ENCODE peak calls at places on chromosome 9, in seven cellular contexts. D, A, U, S, C, Q and B are unnamed samples. For H3K4me1, the result is how much of the 10 kb centered on the place peaks cover.

GRCh38 chr9:131673531-131673930 is 66.3 kb downstream of the RAPGEF1 start:
- DNase-seq in C (no peak), D (no peak), Q (no peak), U (no peak), S (no peak), A (no peak), B (no peak)

GRCh38 chr9:85079374-85079773 is 409.8 kb downstream of the NTRK2 start:
- DNase-seq in Q (no peak), A (no peak), U (no peak), C (no peak), D (no peak), S (no peak), B (no peak)

GRCh38 chr9:77595426-77596051 is 52.6 kb downstream of the GNA14 start:
- DNase-seq in S (no peak), A (no peak), D (no peak), U (no peak), Q (no peak), C (no peak), B (no peak)

GRCh38 chr9:86098793-86099694 is at the start of gene GOLM1:
- DNase-seq in D (peak), U (peak), Q (peak), C (peak), S (peak), A (peak), B (peak)

GRCh38 chr9:26243722-26244121 is 565.5 kb upstream of the TUSC1 start:
- DNase-seq in C (no peak), S (no peak), A (no peak), U (no peak), D (no peak), Q (peak), B (no peak)

GRCh38 chr9:124739360-124739759 is 31.8 kb downstream of the NR6A1 start:
- DNase-seq in Q (no peak), D (no peak), S (no peak), A (no peak), C (no peak), U (no peak), B (no peak)

GRCh38 chr9:76987594-76988200 is 31.8 kb upstream of the FOXB2 start:
- DNase-seq in U (no peak), S (peak), D (no peak), Q (peak), A (no peak), C (no peak), B (no peak)

GRCh38 chr9:19922476-19923118 is 133.8 kb upstream of the SLC24A2 start:
- DNase-seq in Q (peak), S (no peak), U (no peak), A (no peak), C (no peak), D (no peak), B (no peak)

GRCh38 chr9:106486685-106487084 is 376.3 kb upstream of the ZNF462 start:
- DNase-seq in U (no peak), A (no peak), D (no peak), Q (no peak), C (no peak), S (no peak), B (no peak)

GRCh38 chr9:15935661-15936315 is 382.9 kb downstream of the CCDC171 start:
- DNase-seq in S (no peak), C (no peak), Q (no peak), D (no peak), U (no peak), A (no peak), B (no peak)

GRCh38 chr9:89445801-89446228 is 52.1 kb downstream of the SEMA4D start:
- DNase-seq in U (no peak), S (no peak), C (no peak), D (no peak), A (peak), Q (no peak), B (no peak)

GRCh38 chr9:33452828-33453271 is 5.5 kb upstream of the AQP3 start:
- DNase-seq in D (peak), A (peak), S (peak), Q (peak), U (peak), C (no peak), B (peak)

GRCh38 chr9:103872811-103873210 is 221.3 kb upstream of the SMC2 start:
- DNase-seq in A (no peak), D (no peak), Q (no peak), C (no peak), S (no peak), U (no peak), B (no peak)

DNA sequence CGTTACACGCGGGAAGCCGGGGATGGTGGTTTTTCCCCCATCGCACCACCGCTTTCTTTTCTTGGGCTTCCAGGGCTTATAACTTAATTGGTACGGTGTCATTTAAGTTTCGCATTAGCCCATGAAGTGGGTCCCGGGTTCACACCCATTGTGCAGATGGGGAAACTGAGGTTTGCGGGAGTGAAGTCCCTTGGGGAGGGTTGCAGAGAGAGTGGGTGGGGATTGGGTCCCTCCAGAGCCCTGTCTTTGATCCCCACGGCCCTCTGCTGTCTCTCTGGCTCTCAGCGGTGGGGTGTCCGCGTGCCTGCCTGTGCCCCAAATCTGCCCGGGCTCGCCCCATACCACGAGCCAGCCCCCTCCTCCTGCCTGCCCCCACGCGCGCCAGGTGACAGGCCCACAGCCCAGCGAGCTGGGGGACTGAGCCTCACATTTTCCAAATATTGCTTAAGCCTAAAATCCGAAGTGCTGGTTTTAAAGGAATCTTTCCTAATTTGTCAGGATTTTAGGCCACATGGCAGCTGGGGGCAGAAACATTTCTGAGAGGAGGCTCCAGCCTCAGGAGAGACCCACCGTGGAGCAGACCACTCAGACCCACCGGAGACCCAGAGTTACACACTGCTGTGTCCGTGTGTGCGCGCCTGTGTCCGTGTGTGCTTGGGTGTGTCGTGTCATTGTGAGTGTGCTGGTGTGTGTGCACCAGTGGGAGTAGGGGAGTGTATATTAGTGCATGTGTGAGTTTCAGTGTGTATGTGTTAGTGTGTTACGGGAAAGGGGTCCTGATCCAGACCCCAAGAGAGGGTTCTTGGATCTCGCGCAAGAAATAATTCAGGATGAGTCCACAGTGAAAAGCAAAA is 159.5 kb upstream of the IER5L start:
- DNase-seq in D (no peak), S (no peak), C (no peak), U (no peak), A (no peak), Q (no peak), B (no peak)
- H3K27ac ChIP-seq in D (peak), S (no peak), C (peak), U (peak), A (peak), Q (peak), B (no peak)

GRCh38 chr9:109477269-109478203 is 20.6 kb downstream of the PTPN3 start:
- DNase-seq in A (no peak), S (no peak), Q (no peak), C (no peak), U (peak), D (no peak), B (peak)
- H3K4me1 ChIP-seq in A (under half), S (under half), Q (under half), C (under half), U (under half), D (under half), B (under half)

GRCh38 chr9:92724528-92725265 is 39.9 kb downstream of the BICD2 start:
- DNase-seq in C (no peak), Q (no peak), D (no peak), S (no peak), U (no peak), A (no peak), B (peak)
- H3K27ac ChIP-seq in C (no peak), Q (no peak), D (peak), S (no peak), U (no peak), A (no peak), B (no peak)

GRCh38 chr9:136689108-136689460 is 1.8 kb upstream of the AGPAT2 start:
- DNase-seq in A (no peak), C (no peak), U (no peak), S (no peak), Q (no peak), D (no peak), B (no peak)

GRCh38 chr9:136688274-136689107 is 1.2 kb upstream of the AGPAT2 start:
- DNase-seq in S (no peak), Q (no peak), C (no peak), U (peak), D (no peak), A (peak), B (no peak)

GRCh38 chr9:136686534-136686793 is 793 bp downstream of the AGPAT2 start:
- DNase-seq in A (no peak), C (no peak), D (no peak), U (no peak), Q (no peak), S (no peak), B (no peak)

GRCh38 chr9:136686794-136687711 is at the start of gene AGPAT2:
- DNase-seq in Q (peak), A (peak), S (peak), U (peak), C (peak), D (peak), B (peak)

DNA sequence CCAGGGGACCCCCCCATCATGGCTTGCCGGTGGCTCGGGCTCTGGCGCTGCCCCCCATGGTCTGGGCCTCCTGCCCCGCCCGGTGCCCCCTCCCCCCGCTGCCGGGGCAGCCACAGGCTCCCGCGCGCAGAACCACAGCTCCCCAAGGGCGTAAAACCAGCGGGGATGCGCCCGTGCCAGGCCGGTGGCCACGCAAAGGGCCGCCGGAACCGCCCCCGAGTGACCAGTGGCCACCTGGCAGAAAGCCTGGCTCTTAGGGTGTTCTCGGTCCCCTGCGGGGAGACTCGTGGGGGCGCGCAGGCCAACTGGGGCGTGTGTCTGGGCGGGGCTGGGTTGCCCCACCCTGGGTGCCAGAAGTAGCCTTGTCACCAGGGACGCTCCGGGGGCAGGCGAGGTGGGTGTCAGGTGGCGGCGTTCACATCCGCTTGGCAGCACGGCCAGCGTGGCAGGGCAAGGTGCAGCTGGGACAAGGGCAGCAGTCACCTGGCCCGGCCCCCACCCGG is 515 bp upstream of the AGPAT2 start:
- DNase-seq in C (no peak), A (peak), Q (no peak), U (peak), D (no peak), S (peak), B (peak)
- H3K4me1 ChIP-seq in C (under half), A (half or more), Q (under half), U (under half), D (under half), S (half or more), B (under half)

DNA sequence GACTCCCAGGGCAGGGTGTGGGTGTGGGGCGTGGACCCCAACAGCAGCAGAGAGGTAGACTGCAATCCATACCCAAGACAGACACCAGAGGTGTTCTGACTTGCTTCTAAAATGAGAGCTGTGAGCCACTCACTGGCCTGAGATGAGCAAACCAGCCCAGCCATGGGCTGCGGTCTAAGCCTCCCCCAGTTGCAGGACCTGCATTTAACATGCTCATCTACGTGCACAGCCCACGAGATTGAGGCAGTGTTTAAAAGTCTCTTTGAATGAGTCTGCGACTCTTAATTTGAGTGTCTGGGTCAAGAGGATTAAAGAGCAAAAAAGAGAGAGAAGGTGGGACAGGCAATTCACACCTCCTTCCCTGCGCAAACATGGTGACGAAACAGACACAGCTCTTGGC is 5.9 kb downstream of the SURF4 start:
- DNase-seq in D (no peak), C (no peak), Q (no peak), S (no peak), U (no peak), A (no peak), B (no peak)
- H3K27ac ChIP-seq in D (no peak), C (no peak), Q (no peak), S (no peak), U (peak), A (no peak), B (peak)

DNA sequence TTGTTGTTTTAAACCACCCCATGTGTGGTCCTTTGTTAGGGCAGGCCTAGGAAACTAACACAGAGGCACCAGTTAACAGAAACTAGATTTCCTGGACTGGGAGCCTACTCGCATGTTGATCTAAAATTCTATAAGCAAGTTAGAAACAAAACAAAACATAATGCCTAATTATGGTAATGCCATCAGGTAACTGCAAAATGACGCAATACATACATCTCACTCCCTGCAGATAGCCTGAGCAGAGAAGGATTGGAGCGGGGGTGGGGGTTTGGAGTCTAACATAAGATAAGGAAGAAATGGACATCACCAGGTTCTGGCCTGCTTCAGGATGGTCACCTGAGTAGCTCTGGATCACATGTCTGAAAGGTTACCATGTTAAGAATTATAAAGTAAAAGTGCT is 113.4 kb upstream of the CTSL start:
- DNase-seq in D (no peak), S (no peak), Q (no peak), U (no peak), A (no peak), C (no peak), B (no peak)
- H3K4me1 ChIP-seq in D (under half), S (under half), Q (under half), U (under half), A (under half), C (half or more), B (under half)

DNA sequence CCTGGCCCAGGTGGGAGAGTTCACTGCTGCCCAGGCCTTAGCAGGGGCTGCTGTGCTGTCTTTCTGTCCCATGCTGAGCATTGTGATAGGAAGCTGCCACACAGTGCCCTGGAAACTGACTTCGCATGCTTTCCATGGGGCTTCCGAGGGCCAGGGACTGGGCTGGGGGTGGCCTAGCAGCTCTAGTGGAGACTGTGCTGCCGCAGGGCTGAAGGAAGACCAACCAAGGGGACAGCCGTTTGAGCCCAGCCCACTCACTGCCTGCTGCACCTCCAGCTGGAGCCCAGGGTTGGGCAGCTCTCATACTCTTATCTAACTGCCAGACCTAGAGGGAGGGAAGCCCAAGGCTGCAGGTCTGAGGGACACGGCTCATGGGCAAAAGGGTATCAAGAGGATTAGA is 79.2 kb downstream of the RGS3 start:
- DNase-seq in S (no peak), C (peak), D (no peak), U (no peak), Q (no peak), A (no peak), B (no peak)
- H3K27ac ChIP-seq in S (no peak), C (no peak), D (no peak), U (no peak), Q (no peak), A (peak), B (no peak)